ENCODE peak calls at places on chromosomes 12 and 14, in ten cellular contexts. A, Z, V, N, K, P, Q, E, F and D are unnamed samples.

GRCh38 chr12:127214196-127214595 is 1052.8 kb upstream of the TMEM132C start:
- DNase-seq in F (no peak), N (no peak), V (no peak), P (no peak), Z (peak; percentile 31), K (no peak), A (no peak), Q (no peak), E (no peak), D (no peak)

GRCh38 chr14:74248036-74248435 is 8.8 kb downstream of the VSX2 start:
- DNase-seq in N (no peak), A (no peak), F (no peak), K (no peak), Z (no peak), P (no peak), E (no peak), Q (no peak), V (no peak), D (no peak)

GRCh38 chr12:110688446-110689001 is 391 bp downstream of the HVCN1 start:
- DNase-seq in N (no peak), F (no peak), Z (no peak), P (no peak), V (no peak), K (no peak), A (no peak), Q (peak; percentile 36), E (no peak), D (no peak)

GRCh38 chr12:8644345-8645248 is 18.0 kb downstream of the MFAP5 start:
- DNase-seq in P (no peak), N (peak; percentile 59), A (no peak), K (no peak), Z (no peak), F (no peak), E (peak; percentile 40), V (no peak), Q (no peak), D (peak; percentile 56)

GRCh38 chr12:96774501-96775256 is 132.4 kb upstream of the NEDD1 start:
- DNase-seq in F (no peak), A (no peak), K (no peak), N (no peak), E (no peak), Z (peak; percentile 8), V (no peak), Q (no peak), P (no peak), D (no peak)

GRCh38 chr14:69387311-69387710 is 10.8 kb downstream of the ERH start:
- DNase-seq in E (no peak), K (no peak), A (no peak), F (no peak), Q (no peak), Z (peak; percentile 14), V (no peak), P (no peak), N (no peak), D (no peak)

GRCh38 chr14:76922599-76922998 is 96.4 kb downstream of the LRRC74A start:
- DNase-seq in E (no peak), N (no peak), P (no peak), Z (peak; percentile 20), F (no peak), V (no peak), K (no peak), A (no peak), Q (no peak), D (no peak)

GRCh38 chr12:101078881-101079280 is 131.2 kb downstream of the SLC5A8 start:
- DNase-seq in P (no peak), F (no peak), E (no peak), V (no peak), K (no peak), A (no peak), Q (no peak), N (no peak), Z (no peak), D (no peak)

GRCh38 chr12:62660763-62661162 is 194.1 kb downstream of the MON2 start:
- DNase-seq in A (no peak), V (no peak), N (no peak), F (no peak), Z (peak; percentile 97), P (no peak), E (no peak), K (no peak), Q (no peak), D (no peak)

GRCh38 chr12:27645671-27646070 is 50.6 kb upstream of the REP15 start:
- DNase-seq in A (no peak), F (no peak), Q (no peak), P (no peak), E (no peak), Z (no peak), V (no peak), K (no peak), N (no peak), D (no peak)

GRCh38 chr14:83096092-83096491 is 1562.4 kb upstream of the SEL1L start:
- DNase-seq in P (no peak), F (no peak), Q (no peak), N (no peak), E (no peak), K (no peak), V (no peak), Z (no peak), A (no peak), D (no peak)

GRCh38 chr12:27123642-27124041 is 41.3 kb upstream of the C12orf71 start:
- DNase-seq in Z (peak; percentile 6), E (no peak), Q (peak; percentile 14), F (no peak), A (no peak), P (no peak), V (peak; percentile 20), N (no peak), K (no peak), D (no peak)

GRCh38 chr12:14846878-14847580 is 3.7 kb upstream of the ART4 start:
- DNase-seq in N (no peak), Q (no peak), P (no peak), E (no peak), F (no peak), K (no peak), Z (peak; percentile 39), A (no peak), V (no peak), D (no peak)

GRCh38 chr12:113096675-113097461 is 38.7 kb downstream of the RASAL1 start:
- DNase-seq in Z (no peak), F (no peak), A (no peak), N (no peak), E (no peak), V (no peak), K (no peak), P (no peak), Q (no peak), D (no peak)

GRCh38 chr12:17640615-17641014 is 449.4 kb downstream of the RERGL start:
- DNase-seq in E (no peak), F (no peak), N (no peak), V (no peak), A (no peak), P (no peak), Q (no peak), K (no peak), Z (no peak), D (no peak)

GRCh38 chr14:103074699-103075341 is 9.2 kb upstream of the LBHD2 start:
- DNase-seq in F (peak; percentile 94), K (no peak), Z (no peak), A (peak; percentile 96), E (no peak), Q (no peak), V (no peak), N (no peak), P (no peak), D (no peak)

GRCh38 chr12:41521872-41522379 is 333.8 kb downstream of the PDZRN4 start:
- DNase-seq in A (no peak), K (no peak), V (peak; percentile 16), F (no peak), N (no peak), E (no peak), P (no peak), Z (peak; percentile 91), Q (no peak), D (no peak)

GRCh38 chr14:99510556-99511139 is 29.4 kb downstream of the CCNK start:
- DNase-seq in N (no peak), Z (no peak), P (no peak), A (no peak), V (no peak), K (no peak), Q (no peak), F (no peak), E (no peak), D (no peak)

GRCh38 chr12:83042441-83043215 is 355.9 kb downstream of the TMTC2 start:
- DNase-seq in E (no peak), N (no peak), P (no peak), V (no peak), A (no peak), F (no peak), Q (peak; percentile 78), Z (peak; percentile 23), K (no peak), D (no peak)